ENCODE peak calls at places on chromosomes 3 and 15, in seven cellular contexts. D is midbrain, Y is hypothalamus, C is tibial nerve, O is NCI-H82, Q is EH, L is GM04504. P is an unnamed sample.
A peak's percentile ranks its signal among the peaks of the same experiment; 100 is the strongest.

GRCh38 chr15:62711691-62712454 is 330.7 kb upstream of the TPM1 start:
- DNase-seq in D (no peak), Y (no peak), C (no peak), O (no peak), Q (no peak), L (no peak), P (no peak)

GRCh38 chr3:191065183-191065805 is 133.7 kb upstream of the OSTN start:
- DNase-seq in D (no peak), Y (no peak), C (no peak), O (peak; percentile 38), Q (peak; percentile 44), L (no peak), P (peak; percentile 17)

GRCh38 chr15:68806220-68807105 is 14.2 kb downstream of the ANP32A start:
- DNase-seq in D (peak; percentile 61), Y (peak; percentile 68), C (no peak), O (no peak), Q (no peak), L (no peak), P (no peak)

GRCh38 chr15:78205856-78206255 is 28.5 kb downstream of the ACSBG1 start:
- DNase-seq in D (no peak), Y (no peak), C (no peak), O (no peak), Q (no peak), L (no peak), P (no peak)

GRCh38 chr3:132657869-132658747 is 1.5 kb downstream of the ACAD11 start:
- DNase-seq in D (no peak), Y (no peak), C (no peak), O (no peak), Q (no peak), L (no peak), P (no peak)

GRCh38 chr3:148932976-148933375 is 58.4 kb upstream of the GYG1 start:
- DNase-seq in D (no peak), Y (no peak), C (no peak), O (peak; percentile 74), Q (no peak), L (no peak), P (no peak)

GRCh38 chr3:134216206-134216764 is 34.4 kb downstream of the RYK start:
- DNase-seq in D (no peak), Y (no peak), C (no peak), O (no peak), Q (no peak), L (no peak), P (no peak)

GRCh38 chr3:116083686-116084085 is 361.6 kb downstream of the LSAMP start:
- DNase-seq in D (no peak), Y (no peak), C (no peak), O (no peak), Q (peak; percentile 27), L (no peak), P (no peak)

GRCh38 chr3:59326246-59327024 is 276.6 kb upstream of the CFAP20DC start:
- DNase-seq in D (no peak), Y (no peak), C (no peak), O (peak; percentile 2), Q (no peak), L (no peak), P (no peak)

GRCh38 chr15:35746121-35746520 is 200.2 kb upstream of the DPH6 start:
- DNase-seq in D (no peak), Y (no peak), C (no peak), O (no peak), Q (peak; percentile 22), L (no peak), P (no peak)

GRCh38 chr15:40163657-40164416 is 3.0 kb downstream of the BUB1B start:
- DNase-seq in D (no peak), Y (no peak), C (no peak), O (no peak), Q (no peak), L (no peak), P (no peak)

GRCh38 chr15:36925671-36926421 is 174.5 kb downstream of the MEIS2 start:
- DNase-seq in D (no peak), Y (no peak), C (no peak), O (no peak), Q (peak; percentile 30), L (peak; percentile 18), P (no peak)

GRCh38 chr15:29090617-29091466 is 178.8 kb downstream of the NSMCE3 start:
- DNase-seq in D (peak; percentile 54), Y (peak; percentile 38), C (no peak), O (peak; percentile 46), Q (peak; percentile 33), L (no peak), P (no peak)

GRCh38 chr3:39346785-39347585 is 17.5 kb downstream of the CCR8 start:
- DNase-seq in D (no peak), Y (no peak), C (no peak), O (no peak), Q (no peak), L (no peak), P (no peak)

GRCh38 chr3:136250862-136251460 is 821 bp downstream of the PCCB start:
- DNase-seq in D (peak; percentile 80), Y (peak; percentile 74), C (peak; percentile 53), O (peak; percentile 89), Q (peak; percentile 51), L (peak; percentile 28), P (no peak)

GRCh38 chr15:80154336-80154735 is 1.5 kb downstream of the FAH start:
- DNase-seq in D (peak; percentile 12), Y (peak; percentile 21), C (no peak), O (no peak), Q (peak; percentile 18), L (no peak), P (no peak)

GRCh38 chr3:86951343-86951742 is 39.6 kb downstream of the VGLL3 start:
- DNase-seq in D (no peak), Y (no peak), C (no peak), O (no peak), Q (peak; percentile 70), L (no peak), P (peak; percentile 20)

GRCh38 chr3:186209810-186210752 is 101.2 kb upstream of the ETV5 start:
- DNase-seq in D (peak; percentile 91), Y (peak; percentile 94), C (no peak), O (peak; percentile 48), Q (peak; percentile 63), L (peak; percentile 24), P (peak; percentile 50)

GRCh38 chr3:136149569-136150136 is 46.5 kb downstream of the MSL2 start:
- DNase-seq in D (no peak), Y (no peak), C (no peak), O (no peak), Q (peak; percentile 74), L (no peak), P (no peak)

GRCh38 chr15:56038015-56038414 is 44.6 kb upstream of the NEDD4 start:
- DNase-seq in D (no peak), Y (no peak), C (no peak), O (no peak), Q (peak; percentile 59), L (no peak), P (no peak)

GRCh38 chr3:48039487-48040190 is 23.4 kb upstream of the MAP4 start:
- DNase-seq in D (peak; percentile 57), Y (no peak), C (no peak), O (peak; percentile 26), Q (peak; percentile 94), L (peak; percentile 74), P (peak; percentile 62)

GRCh38 chr3:129359102-129359461 is 69.4 kb downstream of the EFCAB12 start:
- DNase-seq in D (no peak), Y (no peak), C (no peak), O (peak; percentile 58), Q (peak; percentile 43), L (no peak), P (no peak)

GRCh38 chr3:151003772-151004127 is 31.2 kb upstream of the CLRN1 start:
- DNase-seq in D (no peak), Y (no peak), C (no peak), O (no peak), Q (no peak), L (no peak), P (no peak)

GRCh38 chr15:78364233-78364632 is 24.1 kb downstream of the CRABP1 start:
- DNase-seq in D (peak; percentile 77), Y (peak; percentile 76), C (no peak), O (no peak), Q (peak; percentile 35), L (peak; percentile 22), P (no peak)

GRCh38 chr15:92393994-92394326 is 279 bp downstream of the ST8SIA2 start:
- DNase-seq in D (no peak), Y (no peak), C (no peak), O (peak; percentile 57), Q (no peak), L (no peak), P (no peak)

GRCh38 chr3:177835917-177836316 is 638.6 kb upstream of the TBL1XR1 start:
- DNase-seq in D (no peak), Y (no peak), C (no peak), O (peak; percentile 20), Q (peak; percentile 97), L (peak; percentile 54), P (no peak)

GRCh38 chr15:78317145-78317836 is 17.9 kb upstream of the SKIC8 start:
- DNase-seq in D (no peak), Y (no peak), C (no peak), O (peak; percentile 41), Q (peak; percentile 28), L (no peak), P (no peak)

GRCh38 chr15:73781038-73781925 is 28.1 kb upstream of the INSYN1 start:
- DNase-seq in D (no peak), Y (no peak), C (no peak), O (peak; percentile 44), Q (peak; percentile 42), L (no peak), P (no peak)

GRCh38 chr15:63933522-63933921 is 99.8 kb upstream of the HERC1 start:
- DNase-seq in D (no peak), Y (no peak), C (no peak), O (no peak), Q (peak; percentile 51), L (no peak), P (no peak)

GRCh38 chr15:60713096-60714084 is 234.4 kb upstream of the ICE2 start:
- DNase-seq in D (no peak), Y (no peak), C (peak; percentile 16), O (no peak), Q (peak; percentile 2), L (no peak), P (no peak)

GRCh38 chr15:73142802-73143762 is 90.8 kb downstream of the NEO1 start:
- DNase-seq in D (no peak), Y (no peak), C (no peak), O (no peak), Q (no peak), L (no peak), P (no peak)

GRCh38 chr3:168884353-168884903 is 779.1 kb downstream of the MECOM start:
- DNase-seq in D (no peak), Y (no peak), C (peak; percentile 68), O (peak; percentile 39), Q (peak; percentile 85), L (peak; percentile 45), P (peak; percentile 69)

GRCh38 chr3:37859354-37859753 is 2.3 kb upstream of the CTDSPL start:
- DNase-seq in D (no peak), Y (no peak), C (no peak), O (no peak), Q (peak; percentile 66), L (no peak), P (no peak)

GRCh38 chr15:30953731-30954378 is 37.6 kb downstream of the MTMR10 start:
- DNase-seq in D (no peak), Y (no peak), C (no peak), O (no peak), Q (peak; percentile 94), L (peak; percentile 85), P (peak; percentile 54)

GRCh38 chr3:116000315-116000714 is 377.0 kb downstream of the GAP43 start:
- DNase-seq in D (no peak), Y (no peak), C (no peak), O (no peak), Q (peak; percentile 88), L (peak; percentile 76), P (peak; percentile 66)